ENCODE peak calls at places on chromosome 13, in five cellular contexts. One of them, this sample, is unnamed.

GRCh38 chr13:49731766-49732165 is 40.5 kb upstream of the EBPL start:
- DNase-seq in PC-3: peak; percentile 66
- DNase-seq in fibroblast of the aortic adventitia: peak; percentile 78
- DNase-seq in ascending aorta: no peak
- DNase-seq in fibroblast of lung: peak; percentile 85
- DNase-seq in this sample: no peak

GRCh38 chr13:23020246-23020843 is 160.4 kb upstream of the SGCG start:
- DNase-seq in PC-3: peak; percentile 66
- DNase-seq in fibroblast of the aortic adventitia: peak; percentile 59
- DNase-seq in ascending aorta: peak; percentile 64
- DNase-seq in fibroblast of lung: peak; percentile 67
- DNase-seq in this sample: peak; percentile 49

GRCh38 chr13:40445557-40445990 is 220.9 kb downstream of the FOXO1 start:
- DNase-seq in PC-3: peak; percentile 74
- DNase-seq in fibroblast of the aortic adventitia: peak; percentile 80
- DNase-seq in ascending aorta: no peak
- DNase-seq in fibroblast of lung: no peak
- DNase-seq in this sample: no peak

GRCh38 chr13:46964789-46965527 is 68.1 kb upstream of the HTR2A start:
- DNase-seq in PC-3: peak; percentile 48
- DNase-seq in fibroblast of the aortic adventitia: peak; percentile 66
- DNase-seq in ascending aorta: no peak
- DNase-seq in fibroblast of lung: peak; percentile 75
- DNase-seq in this sample: no peak

GRCh38 chr13:54637377-54637776 is 1608.8 kb downstream of the OLFM4 start:
- DNase-seq in PC-3: peak; percentile 7
- DNase-seq in fibroblast of the aortic adventitia: no peak
- DNase-seq in ascending aorta: no peak
- DNase-seq in fibroblast of lung: peak; percentile 7
- DNase-seq in this sample: no peak

GRCh38 chr13:103315701-103316100 is 249.5 kb upstream of the SLC10A2 start:
- DNase-seq in PC-3: no peak
- DNase-seq in fibroblast of the aortic adventitia: no peak
- DNase-seq in ascending aorta: no peak
- DNase-seq in fibroblast of lung: no peak
- DNase-seq in this sample: no peak

GRCh38 chr13:100247937-100248336 is 159.0 kb downstream of the PCCA start:
- DNase-seq in PC-3: no peak
- DNase-seq in fibroblast of the aortic adventitia: no peak
- DNase-seq in ascending aorta: no peak
- DNase-seq in fibroblast of lung: no peak
- DNase-seq in this sample: no peak

GRCh38 chr13:51220706-51221105 is 1.5 kb upstream of the FAM124A start:
- DNase-seq in PC-3: no peak
- DNase-seq in fibroblast of the aortic adventitia: no peak
- DNase-seq in ascending aorta: no peak
- DNase-seq in fibroblast of lung: no peak
- DNase-seq in this sample: no peak

GRCh38 chr13:22061371-22061805 is 390.5 kb downstream of the FGF9 start:
- DNase-seq in PC-3: no peak
- DNase-seq in fibroblast of the aortic adventitia: no peak
- DNase-seq in ascending aorta: no peak
- DNase-seq in fibroblast of lung: no peak
- DNase-seq in this sample: no peak

GRCh38 chr13:91809161-91809560 is 410.7 kb downstream of the GPC5 start:
- DNase-seq in PC-3: no peak
- DNase-seq in fibroblast of the aortic adventitia: no peak
- DNase-seq in ascending aorta: no peak
- DNase-seq in fibroblast of lung: no peak
- DNase-seq in this sample: no peak

GRCh38 chr13:91804724-91805123 is 406.3 kb downstream of the GPC5 start:
- DNase-seq in PC-3: no peak
- DNase-seq in fibroblast of the aortic adventitia: no peak
- DNase-seq in ascending aorta: no peak
- DNase-seq in fibroblast of lung: no peak
- DNase-seq in this sample: no peak

GRCh38 chr13:91802957-91803356 is 404.5 kb downstream of the GPC5 start:
- DNase-seq in PC-3: no peak
- DNase-seq in fibroblast of the aortic adventitia: no peak
- DNase-seq in ascending aorta: no peak
- DNase-seq in fibroblast of lung: no peak
- DNase-seq in this sample: no peak

GRCh38 chr13:91805605-91806004 is 407.2 kb downstream of the GPC5 start:
- DNase-seq in PC-3: peak; percentile 4
- DNase-seq in fibroblast of the aortic adventitia: no peak
- DNase-seq in ascending aorta: no peak
- DNase-seq in fibroblast of lung: peak; percentile 16
- DNase-seq in this sample: no peak
- TF ChIP-seq CTCF in PC-3: peak; percentile 13
- TF ChIP-seq CTCF in fibroblast of the aortic adventitia: no peak
- TF ChIP-seq CTCF in ascending aorta: no peak
- TF ChIP-seq CTCF in fibroblast of lung: peak; percentile 37
- TF ChIP-seq CTCF in this sample: no peak

GRCh38 chr13:45464687-45465453 is at the start of gene COG3:
- DNase-seq in PC-3: peak; percentile 93
- DNase-seq in fibroblast of the aortic adventitia: peak; percentile 97
- DNase-seq in ascending aorta: peak; percentile 97
- DNase-seq in fibroblast of lung: peak; percentile 97
- DNase-seq in this sample: peak; percentile 90
- TF ChIP-seq CTCF in PC-3: peak; percentile 11
- TF ChIP-seq CTCF in fibroblast of the aortic adventitia: peak; percentile 61
- TF ChIP-seq CTCF in ascending aorta: no peak
- TF ChIP-seq CTCF in fibroblast of lung: peak; percentile 48
- TF ChIP-seq CTCF in this sample: no peak

GRCh38 chr13:97911311-97912138 is 42.0 kb upstream of the IPO5 start:
- DNase-seq in PC-3: peak; percentile 59
- DNase-seq in fibroblast of the aortic adventitia: peak; percentile 15
- DNase-seq in ascending aorta: no peak
- DNase-seq in fibroblast of lung: no peak
- DNase-seq in this sample: peak; percentile 25
- TF ChIP-seq CTCF in PC-3: peak; percentile 66
- TF ChIP-seq CTCF in fibroblast of the aortic adventitia: peak; percentile 36
- TF ChIP-seq CTCF in ascending aorta: no peak
- TF ChIP-seq CTCF in fibroblast of lung: peak; percentile 30
- TF ChIP-seq CTCF in this sample: peak; percentile 39

GRCh38 chr13:113802761-113803160 is 43.7 kb downstream of the TMEM255B start:
- DNase-seq in PC-3: no peak
- DNase-seq in fibroblast of the aortic adventitia: no peak
- DNase-seq in ascending aorta: peak; percentile 58
- DNase-seq in fibroblast of lung: no peak
- DNase-seq in this sample: no peak
- TF ChIP-seq CTCF in PC-3: no peak
- TF ChIP-seq CTCF in fibroblast of the aortic adventitia: no peak
- TF ChIP-seq CTCF in ascending aorta: no peak
- TF ChIP-seq CTCF in fibroblast of lung: peak; percentile 24
- TF ChIP-seq CTCF in this sample: no peak

GRCh38 chr13:80577285-80577684 is 236.4 kb upstream of the SPRY2 start:
- DNase-seq in PC-3: no peak
- DNase-seq in fibroblast of the aortic adventitia: no peak
- DNase-seq in ascending aorta: no peak
- DNase-seq in fibroblast of lung: no peak
- DNase-seq in this sample: no peak
- TF ChIP-seq CTCF in PC-3: no peak
- TF ChIP-seq CTCF in fibroblast of the aortic adventitia: no peak
- TF ChIP-seq CTCF in ascending aorta: no peak
- TF ChIP-seq CTCF in fibroblast of lung: no peak
- TF ChIP-seq CTCF in this sample: no peak